ENCODE peak calls at places on chromosomes 4 and X, in four cellular contexts. J is heart left ventricle, N is lung, V is tibial artery. L is an unnamed sample.
A peak's percentile ranks its signal among the peaks of the same experiment; 100 is the strongest.

GRCh38 chr4:138488527-138488926 is 246.4 kb upstream of the SLC7A11 start:
- DNase-seq in J (no peak), N (no peak), V (no peak), L (no peak)

GRCh38 chr4:173696011-173696410 is 166.0 kb upstream of the HAND2 start:
- DNase-seq in J (no peak), N (no peak), V (no peak), L (no peak)

GRCh38 chr4:56271121-56271520 is 116.2 kb downstream of the AASDH start:
- DNase-seq in J (no peak), N (no peak), V (no peak), L (no peak)

GRCh38 chr4:1047106-1047975 is 35.9 kb downstream of the FGFRL1 start:
- DNase-seq in J (peak; percentile 10), N (no peak), V (peak; percentile 76), L (peak; percentile 1)

GRCh38 chrX:24145340-24146186 is 4.0 kb upstream of the ZFX start:
- DNase-seq in J (no peak), N (no peak), V (no peak), L (no peak)

GRCh38 chr4:40307627-40308497 is 27.3 kb upstream of the CHRNA9 start:
- DNase-seq in J (peak; percentile 23), N (no peak), V (no peak), L (no peak)

GRCh38 chr4:93710101-93710846 is 118.3 kb upstream of the ATOH1 start:
- DNase-seq in J (no peak), N (peak; percentile 31), V (no peak), L (peak; percentile 65)

GRCh38 chrX:51894697-51895336 is 1.4 kb downstream of the MAGED1 start:
- DNase-seq in J (peak; percentile 9), N (no peak), V (peak; percentile 66), L (peak; percentile 14)

GRCh38 chrX:149504226-149504914 is 736 bp downstream of the IDS start:
- DNase-seq in J (no peak), N (no peak), V (no peak), L (peak; percentile 27)

GRCh38 chr4:121140712-121141111 is 23.4 kb downstream of the TNIP3 start:
- DNase-seq in J (no peak), N (no peak), V (no peak), L (no peak)

GRCh38 chr4:169205146-169205806 is 65.5 kb downstream of the SH3RF1 start:
- DNase-seq in J (no peak), N (no peak), V (no peak), L (no peak)

GRCh38 chr4:173194175-173194574 is 25.6 kb downstream of the GALNT7 start:
- DNase-seq in J (no peak), N (no peak), V (no peak), L (no peak)

GRCh38 chr4:38387348-38387747 is 276.7 kb upstream of the KLF3 start:
- DNase-seq in J (peak; percentile 26), N (peak; percentile 89), V (peak; percentile 90), L (no peak)

GRCh38 chr4:102734591-102735385 is 26.0 kb downstream of the MANBA start:
- DNase-seq in J (no peak), N (no peak), V (no peak), L (no peak)

GRCh38 chr4:144564358-144564757 is 81.6 kb upstream of the HHIP start:
- DNase-seq in J (no peak), N (no peak), V (no peak), L (no peak)

GRCh38 chr4:879730-880079 is 52.4 kb downstream of the GAK start:
- DNase-seq in J (no peak), N (no peak), V (no peak), L (no peak)

GRCh38 chr4:112975567-112976355 is 73.7 kb upstream of the ANK2 start:
- DNase-seq in J (no peak), N (no peak), V (no peak), L (no peak)

GRCh38 chrX:34655496-34656258 is 1.4 kb downstream of the TMEM47 start:
- DNase-seq in J (no peak), N (no peak), V (no peak), L (peak; percentile 44)

GRCh38 chrX:19673334-19674040 is 158.2 kb upstream of the MAP3K15 start:
- DNase-seq in J (peak; percentile 69), N (peak; percentile 57), V (peak; percentile 65), L (no peak)

GRCh38 chrX:12891915-12892506 is 14.4 kb upstream of the TLR8 start:
- DNase-seq in J (no peak), N (no peak), V (no peak), L (no peak)

GRCh38 chr4:71009796-71010588 is 16.5 kb downstream of the DCK start:
- DNase-seq in J (no peak), N (no peak), V (no peak), L (peak; percentile 31)

GRCh38 chr4:2858451-2859217 is 15.0 kb downstream of the ADD1 start:
- DNase-seq in J (no peak), N (no peak), V (no peak), L (no peak)

GRCh38 chr4:183746305-183747229 is 87.5 kb downstream of the TRAPPC11 start:
- DNase-seq in J (no peak), N (no peak), V (peak; percentile 90), L (no peak)

GRCh38 chrX:150983526-150984163 is 510 bp downstream of the HMGB3 start:
- DNase-seq in J (no peak), N (no peak), V (no peak), L (no peak)

GRCh38 chr4:75432683-75433082 is 81.5 kb downstream of the RCHY1 start:
- DNase-seq in J (no peak), N (no peak), V (no peak), L (peak; percentile 31)

GRCh38 chr4:128130621-128131020 is 69.5 kb downstream of the LARP1B start:
- DNase-seq in J (no peak), N (no peak), V (no peak), L (no peak)

GRCh38 chrX:10296581-10296980 is 139.8 kb downstream of the CLCN4 start:
- DNase-seq in J (no peak), N (no peak), V (no peak), L (no peak)

GRCh38 chr4:19034089-19034488 is 1012.5 kb upstream of the LCORL start:
- DNase-seq in J (no peak), N (no peak), V (no peak), L (no peak)

GRCh38 chrX:68692651-68693050 is 45.2 kb downstream of the STARD8 start:
- DNase-seq in J (no peak), N (no peak), V (no peak), L (no peak)

GRCh38 chr4:25913056-25913850 is 767 bp upstream of the SMIM20 start:
- DNase-seq in J (peak; percentile 37), N (peak; percentile 38), V (peak; percentile 68), L (peak; percentile 87)

GRCh38 chr4:79050521-79050880 is 111.3 kb upstream of the PAQR3 start:
- DNase-seq in J (no peak), N (no peak), V (no peak), L (no peak)

DNA sequence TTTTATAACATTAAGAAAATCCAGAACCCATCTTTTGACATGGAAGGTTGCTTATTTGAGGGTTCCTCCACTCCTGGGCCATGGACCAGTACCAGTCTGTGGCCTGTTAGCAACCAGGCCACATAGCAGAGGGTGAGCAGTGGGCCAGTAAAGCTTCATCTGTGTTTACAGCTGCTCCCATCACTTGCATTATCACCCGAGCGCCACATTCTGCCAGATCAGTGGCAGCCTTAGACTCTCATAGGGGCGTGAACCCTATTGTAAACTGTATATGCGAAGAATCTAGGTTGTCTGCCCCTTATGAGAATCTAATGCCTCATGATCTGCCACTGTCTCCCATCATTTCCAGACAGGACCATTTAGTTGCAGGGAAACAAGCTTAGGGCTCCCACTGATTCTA is 58.6 kb downstream of the NDST4 start:
- DNase-seq in J (no peak), N (no peak), V (no peak), L (no peak)
- TF ChIP-seq CTCF in J (no peak), N (no peak), V (no peak), L (no peak)

DNA sequence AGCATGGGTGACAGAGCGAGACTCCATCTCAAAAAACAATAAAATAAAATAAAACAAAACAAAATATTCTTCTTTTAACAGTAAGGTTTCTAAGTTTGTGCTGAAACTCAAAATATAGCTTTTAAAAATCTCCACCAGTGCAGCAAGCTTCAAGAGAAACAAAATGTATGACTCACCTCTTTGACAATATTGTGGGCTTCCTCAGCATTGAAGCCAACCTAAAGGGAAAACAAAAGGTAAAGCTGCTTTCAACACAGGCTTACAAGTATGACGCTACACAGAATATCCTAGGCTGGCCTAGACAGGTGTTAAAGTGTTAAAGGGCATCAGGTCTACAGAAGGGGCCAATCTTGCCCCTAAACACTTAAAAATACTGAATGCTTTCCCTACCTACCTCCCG is 1.2 kb downstream of the DYNLT3 start:
- DNase-seq in J (no peak), N (no peak), V (no peak), L (no peak)
- H3K4me3 ChIP-seq in J (no peak overlapping the region), N (no peak overlapping the region), V (peak overlapping the region; percentile 89), L (peak overlapping the region; percentile 56)

GRCh38 chrX:72621619-72622485 is 49.2 kb upstream of the HDAC8 start:
- DNase-seq in J (no peak), N (no peak), V (no peak), L (no peak)
- H3K27ac ChIP-seq in J (no peak overlapping the region), N (no peak overlapping the region), V (peak overlapping the region; percentile 71), L (no peak overlapping the region)

GRCh38 chrX:15973941-15974340 is 119.3 kb upstream of the AP1S2 start:
- DNase-seq in J (peak; percentile 9), N (no peak), V (peak; percentile 66), L (no peak)

GRCh38 chrX:15977644-15978043 is 123.0 kb upstream of the AP1S2 start:
- DNase-seq in J (no peak), N (no peak), V (no peak), L (no peak)

GRCh38 chrX:15971696-15972095 is 117.1 kb upstream of the AP1S2 start:
- DNase-seq in J (no peak), N (no peak), V (no peak), L (no peak)

GRCh38 chrX:15973299-15973698 is 118.7 kb upstream of the AP1S2 start:
- DNase-seq in J (peak; percentile 19), N (no peak), V (no peak), L (peak; percentile 63)
- TF ChIP-seq CTCF in J (peak; percentile 38), N (peak; percentile 4), V (no peak), L (peak; percentile 61)

GRCh38 chr4:91366561-91366960 is 937.2 kb upstream of the GRID2 start:
- DNase-seq in J (no peak), N (no peak), V (no peak), L (no peak)
- H3K4me3 ChIP-seq in J (no peak overlapping the region), N (no peak overlapping the region), V (no peak overlapping the region), L (no peak overlapping the region)

GRCh38 chr4:67785528-67785927 is 31.3 kb upstream of the GNRHR start:
- DNase-seq in J (no peak), N (no peak), V (no peak), L (no peak)

GRCh38 chr4:67790721-67791120 is 36.5 kb upstream of the GNRHR start:
- DNase-seq in J (no peak), N (no peak), V (no peak), L (no peak)
- H3K27ac ChIP-seq in J (no peak overlapping the region), N (no peak overlapping the region), V (no peak overlapping the region), L (no peak overlapping the region)

GRCh38 chr4:8195431-8195830 is 3.7 kb upstream of the SH3TC1 start:
- DNase-seq in J (no peak), N (no peak), V (no peak), L (no peak)

GRCh38 chr4:8191136-8191747 is 7.8 kb upstream of the SH3TC1 start:
- DNase-seq in J (peak; percentile 82), N (peak; percentile 63), V (peak; percentile 88), L (no peak)

GRCh38 chr4:8195841-8196460 is 3.1 kb upstream of the SH3TC1 start:
- DNase-seq in J (no peak), N (no peak), V (no peak), L (no peak)

GRCh38 chr4:8194306-8195242 is 4.5 kb upstream of the SH3TC1 start:
- DNase-seq in J (no peak), N (no peak), V (no peak), L (no peak)

GRCh38 chr4:8192748-8193738 is 6.0 kb upstream of the SH3TC1 start:
- DNase-seq in J (no peak), N (peak; percentile 53), V (no peak), L (no peak)
- TF ChIP-seq CTCF in J (no peak), N (peak; percentile 36), V (no peak), L (peak; percentile 7)

L was measured in neural progenitor cell.